ENCODE peak calls at places on chromosomes 12 and 14, in ten cellular contexts. R is A549, Z is suprapubic skin, C is adrenal gland, U is HCT116, I is uterus, M is K562, L is thyroid gland, K is endothelial cell of umbilical vein, Y is right lobe of liver. V is an unnamed sample.

GRCh38 chr12:25308761-25309160 is 58.0 kb upstream of the KRAS start:
- DNase-seq in R (no peak), Z (no peak), C (no peak), U (no peak), I (no peak), M (no peak), L (no peak), K (no peak), Y (no peak), V (no peak)

GRCh38 chr14:75631453-75631831 is 29.2 kb downstream of the ERG28 start:
- DNase-seq in R (no peak), Z (no peak), C (no peak), U (no peak), I (no peak), M (no peak), L (no peak), K (no peak), Y (no peak), V (no peak)

GRCh38 chr12:45336762-45337596 is 121.1 kb downstream of the ANO6 start:
- DNase-seq in R (no peak), Z (no peak), C (no peak), U (no peak), I (no peak), M (peak; percentile 19), L (no peak), K (no peak), Y (no peak), V (peak; percentile 15)

GRCh38 chr14:86826641-86827040 is 1166.3 kb downstream of the GALC start:
- DNase-seq in R (no peak), Z (no peak), C (no peak), U (no peak), I (no peak), M (no peak), L (no peak), K (no peak), Y (no peak), V (no peak)

GRCh38 chr12:96255077-96255476 is 60.9 kb downstream of the ELK3 start:
- DNase-seq in R (no peak), Z (peak; percentile 88), C (peak; percentile 51), U (no peak), I (no peak), M (no peak), L (peak; percentile 34), K (peak; percentile 99), Y (no peak), V (peak; percentile 25)

GRCh38 chr12:105267711-105268110 is 31.7 kb upstream of the APPL2 start:
- DNase-seq in R (no peak), Z (no peak), C (no peak), U (no peak), I (no peak), M (no peak), L (no peak), K (no peak), Y (no peak), V (no peak)

GRCh38 chr14:103801459-103801858 is 45.9 kb downstream of the PPP1R13B start:
- DNase-seq in R (no peak), Z (no peak), C (no peak), U (no peak), I (no peak), M (no peak), L (peak; percentile 51), K (no peak), Y (no peak), V (peak; percentile 73)

GRCh38 chr12:115297445-115297844 is 613.5 kb upstream of the TBX3 start:
- DNase-seq in R (no peak), Z (no peak), C (no peak), U (no peak), I (no peak), M (no peak), L (no peak), K (no peak), Y (no peak), V (no peak)

GRCh38 chr12:123598522-123598921 is 3.4 kb upstream of the DDX55 start:
- DNase-seq in R (no peak), Z (no peak), C (no peak), U (no peak), I (no peak), M (no peak), L (no peak), K (no peak), Y (no peak), V (no peak)

GRCh38 chr14:100871234-100872186 is 32.0 kb downstream of the RTL1 start:
- DNase-seq in R (peak; percentile 32), Z (peak; percentile 38), C (peak; percentile 46), U (peak; percentile 69), I (no peak), M (peak; percentile 78), L (no peak), K (peak; percentile 21), Y (no peak), V (peak; percentile 15)

GRCh38 chr14:105411017-105411941 is 8.3 kb upstream of the MTA1 start:
- DNase-seq in R (peak; percentile 72), Z (peak; percentile 71), C (no peak), U (no peak), I (no peak), M (peak; percentile 88), L (peak; percentile 53), K (peak; percentile 24), Y (peak; percentile 54), V (peak; percentile 59)

GRCh38 chr12:109099426-109100020 is 2.1 kb downstream of the UNG start:
- DNase-seq in R (no peak), Z (no peak), C (no peak), U (no peak), I (no peak), M (no peak), L (no peak), K (no peak), Y (no peak), V (no peak)

GRCh38 chr12:68580911-68581310 is 29.8 kb upstream of the RAP1B start:
- DNase-seq in R (no peak), Z (no peak), C (no peak), U (no peak), I (no peak), M (no peak), L (no peak), K (no peak), Y (no peak), V (no peak)

GRCh38 chr14:64235652-64236640 is 58.2 kb downstream of the ESR2 start:
- DNase-seq in R (no peak), Z (no peak), C (no peak), U (no peak), I (no peak), M (no peak), L (no peak), K (no peak), Y (no peak), V (no peak)

GRCh38 chr14:60272177-60272576 is 23.2 kb downstream of the PPM1A start:
- DNase-seq in R (no peak), Z (no peak), C (no peak), U (no peak), I (no peak), M (no peak), L (no peak), K (no peak), Y (no peak), V (no peak)
- TF ChIP-seq CTCF in R (no peak), Z (no peak), C (no peak), U (no peak), I (no peak), M (peak; percentile 6), L (no peak), K (no peak), Y (no peak), V (no peak)

DNA sequence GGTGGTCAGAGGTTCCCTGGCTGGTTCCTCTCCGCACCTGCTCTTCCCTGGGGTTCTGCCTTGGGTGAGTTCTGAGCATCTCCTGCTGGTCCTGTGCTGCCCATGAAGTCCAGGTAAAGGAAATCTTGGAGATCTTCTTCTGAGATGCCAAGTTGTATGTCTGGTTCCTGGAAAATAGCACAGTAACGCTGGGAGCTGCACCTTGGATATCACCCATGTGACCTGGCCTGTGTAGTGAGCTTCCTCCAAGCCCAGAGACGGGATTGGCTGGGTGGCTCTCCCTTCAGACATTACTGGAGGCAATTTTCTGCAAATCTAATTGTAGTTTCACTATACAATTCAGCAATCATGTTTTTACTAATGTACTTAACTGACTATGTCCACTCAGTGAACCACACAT is 1281.1 kb downstream of the TMEM121 start:
- DNase-seq in R (no peak), Z (no peak), C (no peak), U (no peak), I (no peak), M (no peak), L (no peak), K (no peak), Y (no peak), V (no peak)
- TF ChIP-seq POLR2A in R (no peak), Z (no peak), C (no peak), U (no peak), I (no peak), M (no peak), L (no peak), K (no peak), Y (no peak), V (no peak)

GRCh38 chr14:22107734-22108133 is 434.1 kb upstream of the OR4E1 start:
- DNase-seq in R (no peak), Z (no peak), C (no peak), U (no peak), I (no peak), M (no peak), L (no peak), K (no peak), Y (no peak), V (no peak)

GRCh38 chr14:22105643-22106042 is 432.0 kb upstream of the OR4E1 start:
- DNase-seq in R (no peak), Z (no peak), C (no peak), U (no peak), I (no peak), M (no peak), L (no peak), K (no peak), Y (no peak), V (no peak)

GRCh38 chr14:22104971-22105641 is 431.5 kb upstream of the OR4E1 start:
- DNase-seq in R (no peak), Z (no peak), C (no peak), U (no peak), I (no peak), M (no peak), L (no peak), K (no peak), Y (no peak), V (no peak)

GRCh38 chr14:22112004-22112403 is 438.4 kb upstream of the OR4E1 start:
- DNase-seq in R (no peak), Z (no peak), C (no peak), U (no peak), I (no peak), M (peak; percentile 20), L (no peak), K (peak; percentile 25), Y (no peak), V (peak; percentile 31)

GRCh38 chr14:22106700-22107697 is 433.4 kb upstream of the OR4E1 start:
- DNase-seq in R (no peak), Z (no peak), C (no peak), U (no peak), I (no peak), M (no peak), L (no peak), K (no peak), Y (no peak), V (no peak)
- TF ChIP-seq CTCF in R (no peak), Z (no peak), C (no peak), U (no peak), I (no peak), M (no peak), L (no peak), K (no peak), Y (no peak), V (no peak)

DNA sequence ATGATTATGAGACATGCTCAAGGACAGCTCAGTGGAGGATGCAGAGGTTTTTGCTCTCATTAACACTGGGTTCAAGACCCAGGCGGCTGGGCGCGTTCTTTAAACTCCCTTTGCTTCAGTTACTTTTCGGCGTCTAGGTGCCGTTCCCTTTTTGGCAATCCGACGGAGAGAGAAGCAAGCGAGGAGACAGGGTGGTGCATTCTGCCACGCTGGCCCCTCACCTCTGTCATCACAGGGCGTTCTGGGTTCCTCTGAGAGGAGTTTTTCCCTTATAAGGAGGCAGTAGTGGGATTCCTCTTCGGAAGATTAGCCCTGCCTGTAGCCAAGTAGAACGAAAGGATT is 9.0 kb upstream of the NEMF start:
- DNase-seq in R (peak; percentile 52), Z (peak; percentile 81), C (peak; percentile 68), U (no peak), I (peak; percentile 75), M (peak; percentile 12), L (peak; percentile 63), K (no peak), Y (peak; percentile 72), V (peak; percentile 85)
- TF ChIP-seq POLR2A in R (peak; percentile 25), Z (no peak), C (no peak), U (no peak), I (no peak), M (no peak), L (no peak), K (no peak), Y (peak; percentile 32), V (peak; percentile 19)